ENCODE peak calls at places on chromosomes 6 and 20, in four cellular contexts. B is HL-60, G is lung, Q is cardiac muscle cell. E is an unnamed sample. For H3K27me3, the result is how much of the 10 kb centered on the place peaks cover.

GRCh38 chr6:119887671-119888070 is 538.1 kb upstream of the MAN1A1 start:
- DNase-seq in B (no peak), G (no peak), Q (no peak), E (no peak)

GRCh38 chr6:13624871-13625288 is 9.7 kb downstream of the NOL7 start:
- DNase-seq in B (peak), G (no peak), Q (peak), E (peak)

GRCh38 chr20:33178726-33179125 is 10.8 kb downstream of the BPIFA2 start:
- DNase-seq in Q (no peak), B (no peak), G (peak), E (no peak)

GRCh38 chr20:41453006-41453950 is 86.7 kb upstream of the EMILIN3 start:
- DNase-seq in G (no peak), B (peak), Q (no peak), E (no peak)

GRCh38 chr6:104095661-104096416 is 763.9 kb downstream of the HACE1 start:
- DNase-seq in G (no peak), B (no peak), Q (no peak), E (no peak)

GRCh38 chr6:152952866-152953509 is 29.9 kb downstream of the FBXO5 start:
- DNase-seq in Q (peak), G (no peak), B (no peak), E (no peak)

GRCh38 chr6:111601875-111602274 is 3.8 kb downstream of the TRAF3IP2 start:
- DNase-seq in B (peak), Q (no peak), G (no peak), E (no peak)

GRCh38 chr6:96520039-96520850 is 1.4 kb upstream of the UFL1 start:
- DNase-seq in G (no peak), B (no peak), Q (no peak), E (peak)

GRCh38 chr20:53918949-53919361 is 151.4 kb downstream of the BCAS1 start:
- DNase-seq in Q (peak), G (no peak), B (no peak), E (no peak)

GRCh38 chr6:114452785-114453401 is 110.1 kb upstream of the HS3ST5 start:
- DNase-seq in B (no peak), Q (no peak), G (no peak), E (no peak)

GRCh38 chr6:136989591-136990578 is 54.9 kb downstream of the IL20RA start:
- DNase-seq in Q (peak), G (no peak), B (no peak), E (peak)

GRCh38 chr6:149716181-149716580 is 1.7 kb downstream of the LATS1 start:
- DNase-seq in B (no peak), Q (no peak), G (no peak), E (no peak)

GRCh38 chr6:44217332-44218143 is 812 bp downstream of the MYMX start:
- DNase-seq in Q (no peak), B (no peak), G (no peak), E (peak)

GRCh38 chr6:168368971-168369370 is 49.4 kb upstream of the DACT2 start:
- DNase-seq in G (no peak), B (no peak), Q (no peak), E (no peak)

GRCh38 chr6:30914076-30914853 is at the start of gene VARS2:
- DNase-seq in Q (peak), G (peak), B (peak), E (peak)

GRCh38 chr6:137051790-137052472 is 7.2 kb upstream of the IL20RA start:
- DNase-seq in Q (peak), G (no peak), B (no peak), E (no peak)

GRCh38 chr20:62907377-62908317 is 18.7 kb downstream of the DIDO1 start:
- DNase-seq in G (no peak), Q (peak), B (no peak), E (no peak)

GRCh38 chr20:34544109-34544793 is 14.3 kb upstream of the MAP1LC3A start:
- DNase-seq in B (no peak), G (no peak), Q (peak), E (no peak)

GRCh38 chr6:156949376-156949775 is 172.2 kb downstream of the ARID1B start:
- DNase-seq in B (no peak), G (peak), Q (no peak), E (peak)

GRCh38 chr6:33181141-33181540 is 11.1 kb downstream of the COL11A2 start:
- DNase-seq in G (no peak), Q (no peak), B (no peak), E (no peak)

GRCh38 chr6:69421270-69421669 is 375.5 kb downstream of the LMBRD1 start:
- DNase-seq in Q (no peak), G (no peak), B (no peak), E (no peak)

GRCh38 chr6:110459137-110459536 is 17.3 kb downstream of the SLC22A16 start:
- DNase-seq in B (no peak), Q (no peak), G (no peak), E (no peak)

GRCh38 chr6:1601616-1602355 is 7.9 kb upstream of the FOXC1 start:
- DNase-seq in Q (no peak), G (no peak), B (no peak), E (no peak)

GRCh38 chr6:49950415-49950751 is 13.6 kb downstream of the DEFB114 start:
- DNase-seq in Q (no peak), G (no peak), B (no peak), E (no peak)

GRCh38 chr6:23349521-23350147 is 776.4 kb upstream of the NRSN1 start:
- DNase-seq in G (no peak), B (no peak), Q (no peak), E (no peak)

GRCh38 chr6:137202078-137202477 is 17.1 kb downstream of the IFNGR1 start:
- DNase-seq in G (no peak), B (no peak), Q (peak), E (no peak)

GRCh38 chr6:98782772-98783171 is 51.6 kb upstream of the POU3F2 start:
- DNase-seq in B (no peak), G (no peak), Q (no peak), E (no peak)

GRCh38 chr20:19935842-19936241 is 81.3 kb upstream of the NAA20 start:
- DNase-seq in B (no peak), G (no peak), Q (no peak), E (peak)

GRCh38 chr6:56549014-56549413 is 93.7 kb downstream of the DST start:
- DNase-seq in G (no peak), Q (no peak), B (no peak), E (peak)

GRCh38 chr20:21398505-21399057 is 1.3 kb upstream of the NKX2-4 start:
- DNase-seq in Q (no peak), G (no peak), B (no peak), E (no peak)

GRCh38 chr6:107822154-107823046 is 1.7 kb downstream of the SCML4 start:
- DNase-seq in G (no peak), B (no peak), Q (no peak), E (no peak)

GRCh38 chr6:6703720-6704422 is 115.4 kb downstream of the LY86 start:
- DNase-seq in G (no peak), Q (no peak), B (no peak), E (peak)

GRCh38 chr20:2151805-2152727 is 50.4 kb downstream of the STK35 start:
- DNase-seq in B (no peak), G (peak), Q (peak), E (peak)

GRCh38 chr20:24495266-24495665 is 25.8 kb downstream of the SYNDIG1 start:
- DNase-seq in Q (no peak), G (no peak), B (no peak), E (no peak)

GRCh38 chr6:151661509-151661908 is 146.0 kb upstream of the ESR1 start:
- DNase-seq in B (no peak), Q (no peak), G (no peak), E (no peak)

GRCh38 chr6:134519456-134519855 is 201.5 kb upstream of the SGK1 start:
- DNase-seq in G (no peak), B (peak), Q (no peak), E (no peak)

GRCh38 chr6:158938811-158939254 is 61.2 kb downstream of the RSPH3 start:
- DNase-seq in Q (no peak), G (no peak), B (no peak), E (no peak)

DNA sequence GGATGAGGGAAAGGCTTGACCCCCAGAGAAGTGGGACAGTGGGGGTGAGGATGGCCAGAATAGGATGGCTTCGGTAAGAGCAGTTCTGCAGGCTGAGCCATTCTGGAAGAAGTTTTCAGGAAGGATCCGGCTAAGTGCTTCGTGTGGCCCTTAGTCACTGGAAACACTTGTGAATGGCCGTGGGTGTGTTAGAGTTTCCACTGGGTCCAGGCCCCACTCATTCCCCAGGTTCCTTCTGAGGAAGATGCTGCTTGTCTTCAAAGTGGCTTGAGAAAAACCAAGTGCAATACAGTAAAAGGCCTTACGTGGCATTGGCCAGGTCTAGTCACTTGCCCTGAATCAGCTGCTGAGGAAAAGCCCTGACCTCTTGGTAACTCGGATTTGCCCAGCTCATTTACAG is 27.9 kb downstream of the MANBAL start:
- DNase-seq in G (no peak), Q (no peak), B (no peak), E (no peak)
- H3K27me3 ChIP-seq in G (under half), Q (under half), B (under half), E (under half)

GRCh38 chr20:51412333-51412761 is 130.2 kb downstream of the NFATC2 start:
- DNase-seq in G (no peak), Q (no peak), B (no peak), E (no peak)
- H3K27me3 ChIP-seq in G (under half), Q (under half), B (under half), E (under half)

GRCh38 chr20:58213716-58214115 is 14.7 kb downstream of the ANKRD60 start:
- DNase-seq in G (no peak), B (no peak), Q (no peak), E (no peak)

GRCh38 chr20:58216334-58216733 is 12.1 kb downstream of the ANKRD60 start:
- DNase-seq in B (no peak), Q (no peak), G (peak), E (no peak)

GRCh38 chr20:58213112-58213511 is 15.3 kb downstream of the ANKRD60 start:
- DNase-seq in B (no peak), Q (no peak), G (no peak), E (no peak)

GRCh38 chr20:58214310-58214709 is 14.1 kb downstream of the ANKRD60 start:
- DNase-seq in Q (no peak), G (no peak), B (no peak), E (no peak)

GRCh38 chr20:58215116-58215515 is 13.3 kb downstream of the ANKRD60 start:
- DNase-seq in Q (no peak), G (no peak), B (no peak), E (no peak)
- H3K27me3 ChIP-seq in Q (under half), G (under half), B (under half), E (under half)

DNA sequence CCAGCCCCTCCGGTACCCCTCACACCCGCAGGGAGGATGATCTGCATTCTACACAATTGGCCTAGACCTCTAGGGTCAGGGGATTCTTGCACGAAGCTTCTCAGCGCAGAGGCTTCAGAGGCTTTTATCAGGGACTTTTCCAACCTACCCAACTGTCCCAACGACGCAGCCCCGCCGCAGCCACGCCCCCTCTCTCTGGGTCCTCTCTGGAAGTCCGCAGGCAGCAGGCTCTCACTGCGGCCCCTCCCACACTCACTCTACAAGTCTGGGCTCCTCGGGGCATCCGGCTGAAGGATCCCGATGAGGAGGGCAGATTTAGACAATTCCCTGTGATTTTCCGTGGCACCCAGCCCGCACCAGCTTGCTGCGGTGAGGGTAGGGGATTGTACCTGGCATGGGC is 227.7 kb upstream of the RNF24 start:
- DNase-seq in G (no peak), B (no peak), Q (peak), E (no peak)
- H3K27me3 ChIP-seq in G (under half), B (under half), Q (half or more), E (under half)

GRCh38 chr6:146282837-146283236 is 254.0 kb downstream of the GRM1 start:
- DNase-seq in B (no peak), Q (no peak), G (no peak), E (no peak)
- H3K27me3 ChIP-seq in B (under half), Q (under half), G (under half), E (under half)

E was measured in body of pancreas.